ENCODE peak calls at places on chromosome 21, in six cellular contexts. E is stimulated activated CD4-positive, alpha-beta T cell treated with anti-CD3 and anti-CD28 coated beads, TNF-alpha, amount 100 ng/mL, for 4 hours; G is mucosa of descending colon; C is NCI-H345; W is T-helper 2 cell; O is prostate gland. V is an unnamed sample.

GRCh38 chr21:44458971-44459711 is 3.8 kb downstream of the LRRC3 start:
- DNase-seq in E (no peak), G (peak), C (no peak), W (no peak), O (no peak), V (no peak)

GRCh38 chr21:43318841-43319781 is 107.8 kb downstream of the SIK1 start:
- DNase-seq in E (no peak), G (peak), C (peak), W (no peak), O (no peak), V (no peak)

GRCh38 chr21:45262041-45262581 is 25.6 kb downstream of the POFUT2 start:
- DNase-seq in E (no peak), G (no peak), C (no peak), W (no peak), O (no peak), V (no peak)

GRCh38 chr21:26798856-26799751 is 46.1 kb downstream of the ADAMTS1 start:
- DNase-seq in E (no peak), G (no peak), C (peak), W (no peak), O (no peak), V (peak)

GRCh38 chr21:34558960-34559631 is 47.1 kb upstream of the KCNE1 start:
- DNase-seq in E (no peak), G (no peak), C (no peak), W (no peak), O (no peak), V (no peak)

GRCh38 chr21:31293986-31294385 is 50.1 kb downstream of the TIAM1 start:
- DNase-seq in E (peak), G (no peak), C (no peak), W (peak), O (no peak), V (no peak)

GRCh38 chr21:17775431-17776126 is 43.6 kb downstream of the C21orf91 start:
- DNase-seq in E (peak), G (peak), C (no peak), W (peak), O (no peak), V (no peak)

GRCh38 chr21:34904526-34905298 is 144.4 kb downstream of the RUNX1 start:
- DNase-seq in E (no peak), G (no peak), C (no peak), W (no peak), O (no peak), V (no peak)

GRCh38 chr21:36437745-36438128 is 42.2 kb downstream of the CLDN14 start:
- DNase-seq in E (no peak), G (no peak), C (no peak), W (no peak), O (no peak), V (no peak)